ENCODE peak calls at places on chromosomes 12 and 14, in seven cellular contexts. One of them, this sample, is unnamed.

GRCh38 chr12:108570743-108571603 is 8.6 kb downstream of the ISCU start:
- DNase-seq in fibroblast of mammary gland: peak
- DNase-seq in GM04504: no peak
- DNase-seq in NCI-H460: no peak
- DNase-seq in cardiac fibroblast: peak
- DNase-seq in NCI-H446: no peak
- DNase-seq in glutamatergic neuron: no peak
- DNase-seq in this sample: no peak

GRCh38 chr14:102966256-102966655 is 43.8 kb downstream of the AMN start:
- DNase-seq in glutamatergic neuron: no peak
- DNase-seq in GM04504: no peak
- DNase-seq in fibroblast of mammary gland: no peak
- DNase-seq in NCI-H446: no peak
- DNase-seq in cardiac fibroblast: no peak
- DNase-seq in NCI-H460: no peak
- DNase-seq in this sample: no peak

GRCh38 chr12:66403746-66404145 is 101.5 kb downstream of the HELB start:
- DNase-seq in glutamatergic neuron: no peak
- DNase-seq in NCI-H446: peak
- DNase-seq in cardiac fibroblast: peak
- DNase-seq in NCI-H460: no peak
- DNase-seq in fibroblast of mammary gland: no peak
- DNase-seq in GM04504: no peak
- DNase-seq in this sample: no peak

GRCh38 chr12:63862187-63863107 is 17.9 kb downstream of the SRGAP1 start:
- DNase-seq in NCI-H446: peak
- DNase-seq in cardiac fibroblast: peak
- DNase-seq in NCI-H460: peak
- DNase-seq in glutamatergic neuron: no peak
- DNase-seq in fibroblast of mammary gland: no peak
- DNase-seq in GM04504: no peak
- DNase-seq in this sample: no peak

GRCh38 chr12:101828463-101829196 is 2.1 kb downstream of the GNPTAB start:
- DNase-seq in NCI-H446: peak
- DNase-seq in glutamatergic neuron: no peak
- DNase-seq in fibroblast of mammary gland: no peak
- DNase-seq in cardiac fibroblast: no peak
- DNase-seq in NCI-H460: no peak
- DNase-seq in GM04504: no peak
- DNase-seq in this sample: no peak

GRCh38 chr12:113259499-113259953 is 38.3 kb downstream of the TPCN1 start:
- DNase-seq in GM04504: peak
- DNase-seq in fibroblast of mammary gland: peak
- DNase-seq in NCI-H446: peak
- DNase-seq in glutamatergic neuron: peak
- DNase-seq in cardiac fibroblast: peak
- DNase-seq in NCI-H460: no peak
- DNase-seq in this sample: peak

GRCh38 chr14:30211326-30211725 is 283.7 kb upstream of the PRKD1 start:
- DNase-seq in NCI-H460: no peak
- DNase-seq in fibroblast of mammary gland: peak
- DNase-seq in glutamatergic neuron: no peak
- DNase-seq in NCI-H446: no peak
- DNase-seq in cardiac fibroblast: peak
- DNase-seq in GM04504: no peak
- DNase-seq in this sample: no peak

GRCh38 chr14:65792208-65792905 is 379.8 kb downstream of the FUT8 start:
- DNase-seq in fibroblast of mammary gland: peak
- DNase-seq in GM04504: no peak
- DNase-seq in glutamatergic neuron: no peak
- DNase-seq in cardiac fibroblast: no peak
- DNase-seq in NCI-H460: no peak
- DNase-seq in NCI-H446: no peak
- DNase-seq in this sample: no peak

GRCh38 chr12:94679554-94679953 is 29.2 kb upstream of the TMCC3 start:
- DNase-seq in cardiac fibroblast: no peak
- DNase-seq in NCI-H446: no peak
- DNase-seq in fibroblast of mammary gland: no peak
- DNase-seq in glutamatergic neuron: no peak
- DNase-seq in GM04504: no peak
- DNase-seq in NCI-H460: no peak
- DNase-seq in this sample: no peak

GRCh38 chr12:108580531-108580930 is 17.4 kb downstream of the TMEM119 start:
- DNase-seq in NCI-H460: no peak
- DNase-seq in GM04504: no peak
- DNase-seq in cardiac fibroblast: peak
- DNase-seq in glutamatergic neuron: no peak
- DNase-seq in NCI-H446: no peak
- DNase-seq in fibroblast of mammary gland: peak
- DNase-seq in this sample: no peak

GRCh38 chr12:818733-819132 is 66.4 kb downstream of the WNK1 start:
- DNase-seq in GM04504: no peak
- DNase-seq in cardiac fibroblast: no peak
- DNase-seq in NCI-H460: no peak
- DNase-seq in NCI-H446: no peak
- DNase-seq in fibroblast of mammary gland: no peak
- DNase-seq in glutamatergic neuron: no peak
- DNase-seq in this sample: no peak

This sample was measured in GM04503.